ENCODE peak calls at places on chromosomes 16 and 17, in five cellular contexts. V is T-cell; F is CD4-positive, alpha-beta T cell; L is NCI-H1105; N is stimulated activated CD8-positive, alpha-beta memory T cell treated with anti-CD3 and anti-CD28 coated beads, Interleukin-2, amount 100 ng/mL, for 48 hours. H is an unnamed sample.

GRCh38 chr16:566475-567361 is at the start of gene NHLRC4:
- DNase-seq in L (no peak), F (peak), N (peak), V (no peak), H (peak)

GRCh38 chr16:88931936-88932335 is 45.1 kb downstream of the CBFA2T3 start:
- DNase-seq in N (no peak), F (no peak), L (no peak), V (no peak), H (no peak)

GRCh38 chr17:6070280-6070894 is at the start of gene WSCD1:
- DNase-seq in N (no peak), L (peak), V (no peak), F (no peak), H (no peak)

GRCh38 chr16:10988164-10988803 is 43.9 kb downstream of the CLEC16A start:
- DNase-seq in N (peak), F (peak), L (no peak), V (no peak), H (no peak)

GRCh38 chr16:84483882-84484565 is 20.4 kb downstream of the MEAK7 start:
- DNase-seq in L (no peak), F (no peak), V (no peak), N (no peak), H (no peak)

GRCh38 chr17:65984299-65984698 is 207.6 kb downstream of the CEP112 start:
- DNase-seq in F (no peak), V (no peak), L (no peak), N (no peak), H (peak)

GRCh38 chr16:85536073-85536410 is 77.1 kb upstream of the GSE1 start:
- DNase-seq in V (no peak), N (no peak), L (no peak), F (no peak), H (peak)

GRCh38 chr16:15032547-15033308 is 23.1 kb downstream of the NTAN1 start:
- DNase-seq in V (no peak), L (no peak), F (no peak), N (no peak), H (peak)

GRCh38 chr16:77457046-77457445 is 22.2 kb upstream of the ADAMTS18 start:
- DNase-seq in L (no peak), N (no peak), V (no peak), F (no peak), H (peak)

GRCh38 chr16:82317411-82318168 is 147.6 kb upstream of the MPHOSPH6 start:
- DNase-seq in N (no peak), L (no peak), V (no peak), F (no peak), H (no peak)

GRCh38 chr16:25828510-25828909 is 136.8 kb downstream of the HS3ST4 start:
- DNase-seq in L (no peak), N (no peak), F (no peak), V (no peak), H (no peak)

GRCh38 chr17:66667090-66667489 is 167.8 kb upstream of the CACNG5 start:
- DNase-seq in L (no peak), V (no peak), N (no peak), F (no peak), H (no peak)